ENCODE peak calls at places on chromosome 7, in five cellular contexts. V, C, Z, L and A are unnamed samples. For H3K27me3 and H3K4me1, the result is how much of the 10 kb centered on the place peaks cover.

GRCh38 chr7:70312336-70312735 is 714.1 kb downstream of the AUTS2 start:
- DNase-seq in V (no peak), C (no peak), Z (no peak), L (no peak), A (no peak)

GRCh38 chr7:6167004-6167551 is 105.3 kb downstream of the CYTH3 start:
- DNase-seq in V (no peak), C (no peak), Z (no peak), L (no peak), A (no peak)

GRCh38 chr7:64888561-64888900 is 14.5 kb upstream of the ZNF273 start:
- DNase-seq in V (no peak), C (no peak), Z (peak), L (no peak), A (no peak)

GRCh38 chr7:27066148-27066547 is 29.7 kb downstream of the HOXA1 start:
- DNase-seq in V (no peak), C (no peak), Z (peak), L (no peak), A (no peak)

GRCh38 chr7:123789200-123789784 is 40.5 kb upstream of the WASL start:
- DNase-seq in V (no peak), C (no peak), Z (no peak), L (no peak), A (no peak)

GRCh38 chr7:141362580-141363435 is 188.4 kb upstream of the AGK start:
- DNase-seq in V (no peak), C (no peak), Z (peak), L (no peak), A (no peak)

GRCh38 chr7:67344481-67345193 is 348.0 kb downstream of the TYW1 start:
- DNase-seq in V (no peak), C (no peak), Z (no peak), L (no peak), A (no peak)

GRCh38 chr7:151968357-151968756 is 12.1 kb downstream of the GALNTL5 start:
- DNase-seq in V (no peak), C (no peak), Z (no peak), L (no peak), A (no peak)

GRCh38 chr7:23597064-23597907 is at the start of gene CCDC126:
- DNase-seq in V (peak), C (peak), Z (peak), L (peak), A (peak)

GRCh38 chr7:77439572-77439971 is 23.4 kb upstream of the GSAP start:
- DNase-seq in V (no peak), C (peak), Z (peak), L (peak), A (no peak)

GRCh38 chr7:38317457-38318037 is 44.1 kb upstream of the TARP start:
- DNase-seq in V (no peak), C (no peak), Z (no peak), L (no peak), A (no peak)

GRCh38 chr7:24669971-24670591 is 87.2 kb downstream of the GSDME start:
- DNase-seq in V (no peak), C (no peak), Z (no peak), L (peak), A (no peak)

GRCh38 chr7:122577449-122578003 is 121.4 kb downstream of the RNF133 start:
- DNase-seq in V (no peak), C (no peak), Z (no peak), L (no peak), A (no peak)

GRCh38 chr7:150740053-150740452 is 2.8 kb downstream of the GIMAP5 start:
- DNase-seq in V (no peak), C (no peak), Z (no peak), L (no peak), A (no peak)

GRCh38 chr7:33804261-33804660 is 101.1 kb upstream of the BMPER start:
- DNase-seq in V (no peak), C (no peak), Z (no peak), L (no peak), A (no peak)

GRCh38 chr7:149666360-149666905 is 107.0 kb downstream of the ZNF467 start:
- DNase-seq in V (no peak), C (no peak), Z (no peak), L (no peak), A (no peak)

GRCh38 chr7:24290004-24290641 is 6.1 kb downstream of the NPY start:
- DNase-seq in V (no peak), C (peak), Z (peak), L (peak), A (peak)

GRCh38 chr7:17289074-17289665 is 9.3 kb upstream of the AHR start:
- DNase-seq in V (no peak), C (peak), Z (peak), L (no peak), A (no peak)

GRCh38 chr7:127158659-127159058 is 94.1 kb downstream of the GRM8 start:
- DNase-seq in V (no peak), C (no peak), Z (no peak), L (peak), A (no peak)

GRCh38 chr7:141225916-141226618 is 152.2 kb downstream of the TMEM178B start:
- DNase-seq in V (no peak), C (no peak), Z (no peak), L (no peak), A (no peak)

GRCh38 chr7:114825423-114825951 is 96.4 kb upstream of the MDFIC start:
- DNase-seq in V (no peak), C (no peak), Z (no peak), L (peak), A (no peak)

GRCh38 chr7:149266451-149266850 is 4.5 kb downstream of the ZNF783 start:
- DNase-seq in V (no peak), C (no peak), Z (no peak), L (no peak), A (no peak)

GRCh38 chr7:84248843-84249242 is 54.3 kb upstream of the SEMA3A start:
- DNase-seq in V (no peak), C (no peak), Z (no peak), L (no peak), A (no peak)

GRCh38 chr7:120725376-120726039 is 132.4 kb downstream of the TSPAN12 start:
- DNase-seq in V (no peak), C (no peak), Z (peak), L (peak), A (no peak)

GRCh38 chr7:111842489-111842888 is 280.2 kb upstream of the IMMP2L start:
- DNase-seq in V (no peak), C (no peak), Z (no peak), L (no peak), A (no peak)

GRCh38 chr7:1300636-1301035 is 68.0 kb downstream of the UNCX start:
- DNase-seq in V (no peak), C (no peak), Z (no peak), L (no peak), A (no peak)
- H3K27me3 ChIP-seq in V (under half), C (under half), Z (under half), L (under half), A (under half)

DNA sequence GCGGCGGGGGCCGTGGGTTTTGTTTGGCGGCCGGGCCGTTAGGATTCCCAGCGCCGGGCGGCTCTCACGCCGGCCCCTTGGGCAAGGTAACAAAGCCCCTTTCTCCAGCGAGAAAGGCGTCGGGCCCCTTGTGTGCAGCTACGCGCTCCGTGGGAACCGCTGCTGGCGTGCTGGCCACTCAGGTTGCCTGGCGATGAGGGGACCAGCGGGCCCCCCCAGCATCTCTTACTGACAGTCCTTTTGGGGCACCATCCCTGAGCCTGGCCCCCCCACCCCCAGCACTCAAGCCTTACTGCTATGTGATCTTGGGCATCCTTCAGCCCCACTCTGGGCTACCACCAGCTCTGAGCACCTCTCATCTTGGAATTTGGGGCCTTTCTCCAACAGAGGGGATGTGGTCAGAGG is 1.8 kb downstream of the LFNG start:
- DNase-seq in V (no peak), C (no peak), Z (no peak), L (peak), A (no peak)
- H3K4me1 ChIP-seq in V (half or more), C (under half), Z (under half), L (half or more), A (under half)

DNA sequence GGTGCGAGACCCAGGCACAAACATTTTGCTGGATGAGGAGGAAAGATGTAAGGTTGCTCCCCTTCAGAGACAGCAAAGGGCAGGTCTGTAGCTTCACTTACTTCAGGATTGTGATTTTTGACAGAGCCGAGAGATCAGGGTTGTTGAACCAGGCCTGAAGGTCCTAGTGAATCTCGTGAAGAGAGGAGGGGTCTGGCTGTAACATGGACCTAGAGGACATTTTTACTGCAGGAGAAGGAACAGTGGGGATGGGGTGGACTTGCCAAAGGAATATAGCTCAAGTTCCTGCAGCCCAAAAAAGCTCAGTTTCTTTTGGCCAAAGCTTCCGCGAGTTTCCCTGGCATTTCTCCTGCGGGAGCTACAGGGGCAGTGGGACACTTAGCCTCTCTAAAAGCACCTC is 976 bp upstream of the EGFR start:
- DNase-seq in V (no peak), C (no peak), Z (no peak), L (no peak), A (no peak)
- H3K4me3 ChIP-seq in V (no peak), C (peak), Z (no peak), L (peak), A (no peak)

GRCh38 chr7:29193316-29194205 is 1.0 kb upstream of the CHN2 start:
- DNase-seq in V (no peak), C (no peak), Z (no peak), L (peak), A (no peak)
- H3K27me3 ChIP-seq in V (under half), C (under half), Z (under half), L (half or more), A (under half)

DNA sequence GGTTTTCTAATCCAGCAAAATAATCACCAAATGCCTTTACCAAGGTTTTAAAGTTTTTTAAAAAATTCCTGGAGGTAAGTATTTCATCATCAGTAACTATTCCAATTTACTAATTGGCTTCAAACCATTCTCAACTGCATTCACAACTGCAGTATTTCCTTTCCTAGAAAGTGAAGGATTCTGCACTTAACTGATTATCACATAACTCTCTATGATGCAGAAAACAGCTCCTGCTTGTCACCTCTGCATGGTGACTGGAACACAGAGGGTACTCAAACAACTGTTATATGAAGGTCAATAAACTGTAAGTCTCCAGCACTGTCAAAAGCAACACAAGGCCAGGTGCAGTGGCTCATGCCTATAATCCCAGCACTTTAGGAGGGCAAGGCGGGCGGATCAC is 42.6 kb downstream of the SRPK2 start:
- DNase-seq in V (no peak), C (no peak), Z (no peak), L (no peak), A (no peak)
- H3K4me1 ChIP-seq in V (half or more), C (under half), Z (under half), L (under half), A (under half)

DNA sequence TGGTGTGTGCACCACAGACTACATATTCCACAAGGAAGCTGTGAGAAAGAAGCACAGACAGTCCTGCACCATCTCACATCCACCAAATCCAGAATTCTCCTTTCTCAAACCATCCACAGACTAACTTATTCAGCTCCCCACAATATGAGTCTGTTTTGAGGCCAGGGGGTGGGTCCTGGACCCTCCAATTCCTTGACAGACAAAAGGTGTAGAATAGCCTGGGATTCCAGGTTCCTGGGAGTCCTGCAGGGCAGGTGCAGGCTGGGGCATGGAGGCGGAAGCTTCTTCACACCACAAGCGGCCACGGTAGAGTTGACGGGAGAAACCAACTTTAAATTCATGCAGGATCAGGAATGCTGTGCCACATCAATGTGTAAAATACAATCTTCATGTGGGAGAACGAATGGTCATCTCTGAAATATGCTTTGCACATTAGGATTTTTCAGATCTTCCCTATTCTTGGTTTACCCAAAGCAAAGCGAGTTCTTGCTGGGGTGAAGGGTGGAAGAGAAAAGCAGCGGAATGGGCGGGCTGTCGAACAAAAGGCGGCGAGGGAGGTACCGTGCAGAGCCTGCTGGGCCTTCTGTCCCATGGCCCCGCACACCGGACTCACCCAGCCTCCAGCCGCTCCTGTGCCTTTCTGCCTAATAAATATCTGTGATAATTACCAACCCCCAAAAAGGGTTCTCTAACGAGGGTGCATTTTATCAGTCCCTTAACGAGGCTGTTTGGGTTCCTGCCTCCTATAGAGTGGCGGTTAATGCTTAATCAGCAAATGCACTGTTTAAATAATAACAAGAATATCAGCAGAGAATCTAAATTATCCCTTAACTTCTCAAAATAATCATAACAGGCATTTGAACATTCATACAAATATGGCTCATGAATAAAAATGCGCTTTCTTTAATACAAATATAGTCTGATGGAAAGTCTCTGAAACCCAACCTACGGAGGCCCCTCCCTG is 514.0 kb downstream of the DNAJB6 start:
- DNase-seq in V (no peak), C (no peak), Z (no peak), L (no peak), A (no peak)
- H3K4me3 ChIP-seq in V (peak), C (no peak), Z (no peak), L (no peak), A (no peak)